ENCODE peak calls at places on chromosomes 1 and 21, in seven cellular contexts. X is HuH-7, S is EL, O is A549, K is COR-L47, I is CMK, L is COLO829. B is an unnamed sample.

GRCh38 chr1:61334718-61335589 is 252.6 kb downstream of the NFIA start:
- DNase-seq in X (no peak), S (no peak), O (no peak), K (no peak), I (no peak), L (no peak), B (no peak)

GRCh38 chr21:38912355-38912619 is 106.6 kb downstream of the ETS2 start:
- DNase-seq in X (no peak), S (no peak), O (no peak), K (no peak), I (no peak), L (no peak), B (no peak)

GRCh38 chr1:30417001-30417700 is 306.2 kb downstream of the MATN1 start:
- DNase-seq in X (no peak), S (no peak), O (no peak), K (no peak), I (no peak), L (no peak), B (no peak)

GRCh38 chr1:15151377-15151806 is 2.2 kb upstream of the TMEM51 start:
- DNase-seq in X (peak), S (no peak), O (no peak), K (no peak), I (no peak), L (no peak), B (no peak)

GRCh38 chr1:94265011-94265422 is 27.6 kb upstream of the ARHGAP29 start:
- DNase-seq in X (no peak), S (peak), O (no peak), K (no peak), I (no peak), L (no peak), B (no peak)

GRCh38 chr1:231603598-231604275 is 22.9 kb upstream of the DISC1 start:
- DNase-seq in X (peak), S (peak), O (peak), K (peak), I (no peak), L (peak), B (peak)

GRCh38 chr21:34967509-34968289 is 81.4 kb downstream of the RUNX1 start:
- DNase-seq in X (no peak), S (peak), O (no peak), K (no peak), I (no peak), L (peak), B (no peak)

GRCh38 chr1:154751690-154752089 is 118.4 kb downstream of the KCNN3 start:
- DNase-seq in X (no peak), S (no peak), O (no peak), K (no peak), I (no peak), L (no peak), B (no peak)

GRCh38 chr1:169694304-169694703 is 17.1 kb downstream of the SELL start:
- DNase-seq in X (no peak), S (no peak), O (no peak), K (no peak), I (no peak), L (no peak), B (no peak)

GRCh38 chr1:208252126-208252853 is 8.1 kb upstream of the PLXNA2 start:
- DNase-seq in X (peak), S (peak), O (peak), K (no peak), I (no peak), L (no peak), B (no peak)

GRCh38 chr1:110630770-110631663 is 24.9 kb upstream of the KCNA2 start:
- DNase-seq in X (peak), S (peak), O (peak), K (peak), I (peak), L (peak), B (peak)

GRCh38 chr1:16122361-16122881 is 33.4 kb downstream of the EPHA2 start:
- DNase-seq in X (no peak), S (peak), O (no peak), K (no peak), I (no peak), L (no peak), B (no peak)

GRCh38 chr1:215566556-215567490 is at the start of gene KCTD3:
- DNase-seq in X (peak), S (peak), O (peak), K (peak), I (peak), L (peak), B (peak)

GRCh38 chr1:7589080-7589735 is 181.9 kb upstream of the VAMP3 start:
- DNase-seq in X (no peak), S (no peak), O (no peak), K (no peak), I (no peak), L (no peak), B (no peak)

GRCh38 chr1:178451529-178451928 is 45.2 kb downstream of the CLEC20A start:
- DNase-seq in X (no peak), S (peak), O (no peak), K (no peak), I (no peak), L (no peak), B (no peak)

GRCh38 chr1:156860639-156861423 is at the start of gene NTRK1:
- DNase-seq in X (no peak), S (peak), O (peak), K (peak), I (peak), L (peak), B (peak)

GRCh38 chr1:89271616-89272015 is 1.0 kb downstream of the GBP5 start:
- DNase-seq in X (no peak), S (peak), O (no peak), K (no peak), I (no peak), L (peak), B (no peak)

GRCh38 chr1:112429749-112430148 is 33.7 kb downstream of the CTTNBP2NL start:
- DNase-seq in X (no peak), S (no peak), O (no peak), K (no peak), I (no peak), L (no peak), B (no peak)

GRCh38 chr1:215501496-215501895 is 65.6 kb upstream of the KCTD3 start:
- DNase-seq in X (no peak), S (no peak), O (no peak), K (no peak), I (no peak), L (no peak), B (no peak)

GRCh38 chr1:33719771-33720670 is 143.9 kb upstream of the HMGB4 start:
- DNase-seq in X (no peak), S (no peak), O (no peak), K (no peak), I (peak), L (no peak), B (no peak)

GRCh38 chr1:168280577-168280976 is at the start of gene TBX19:
- DNase-seq in X (no peak), S (no peak), O (no peak), K (no peak), I (no peak), L (no peak), B (no peak)

GRCh38 chr1:161226759-161227158 is 899 bp downstream of the TOMM40L start:
- DNase-seq in X (no peak), S (no peak), O (no peak), K (no peak), I (no peak), L (no peak), B (no peak)

GRCh38 chr1:53328009-53328489 is at the start of gene LRP8:
- DNase-seq in X (peak), S (peak), O (peak), K (peak), I (peak), L (peak), B (peak)

GRCh38 chr1:214808845-214809460 is 206.0 kb downstream of the CENPF start:
- DNase-seq in X (no peak), S (peak), O (peak), K (peak), I (no peak), L (no peak), B (no peak)

GRCh38 chr1:108639899-108640560 is 20.9 kb downstream of the HENMT1 start:
- DNase-seq in X (no peak), S (no peak), O (no peak), K (no peak), I (no peak), L (no peak), B (no peak)

GRCh38 chr1:59008599-59009347 is 224.9 kb upstream of the JUN start:
- DNase-seq in X (no peak), S (peak), O (peak), K (no peak), I (no peak), L (no peak), B (no peak)

GRCh38 chr1:246647113-246647512 is 77.1 kb upstream of the SCCPDH start:
- DNase-seq in X (peak), S (peak), O (peak), K (no peak), I (no peak), L (no peak), B (no peak)

GRCh38 chr1:241990040-241990439 is 8.9 kb downstream of the MAP1LC3C start:
- DNase-seq in X (no peak), S (peak), O (peak), K (no peak), I (no peak), L (peak), B (no peak)

GRCh38 chr21:35096959-35097358 is 47.9 kb upstream of the RUNX1 start:
- DNase-seq in X (no peak), S (no peak), O (no peak), K (no peak), I (peak), L (no peak), B (no peak)

GRCh38 chr1:203039609-203040517 is 13.6 kb downstream of the PPFIA4 start:
- DNase-seq in X (peak), S (no peak), O (peak), K (no peak), I (no peak), L (no peak), B (no peak)

GRCh38 chr1:110283677-110284076 is 55.5 kb upstream of the RBM15 start:
- DNase-seq in X (no peak), S (peak), O (no peak), K (no peak), I (no peak), L (no peak), B (no peak)

GRCh38 chr1:110902820-110903463 is 30.0 kb downstream of the CD53 start:
- DNase-seq in X (no peak), S (no peak), O (no peak), K (no peak), I (no peak), L (no peak), B (no peak)

GRCh38 chr1:111739222-111739983 is at the start of gene INKA2:
- DNase-seq in X (peak), S (peak), O (peak), K (peak), I (peak), L (no peak), B (peak)

GRCh38 chr1:32431736-32432400 is 33.0 kb upstream of the ZBTB8B start:
- DNase-seq in X (no peak), S (no peak), O (no peak), K (no peak), I (no peak), L (no peak), B (no peak)

B was measured in NCI-H774.